ENCODE peak calls at places on chromosomes 7 and 10, in five cellular contexts. One of them, this sample, is unnamed.

GRCh38 chr7:140923358-140924006 is 1.2 kb downstream of the BRAF start:
- DNase-seq in K562: peak
- DNase-seq in H1: no peak
- DNase-seq in SK-N-SH: peak
- DNase-seq in GM12878: no peak
- DNase-seq in this sample: no peak

GRCh38 chr7:132480534-132480933 is 95.7 kb downstream of the PLXNA4 start:
- DNase-seq in K562: no peak
- DNase-seq in H1: no peak
- DNase-seq in SK-N-SH: no peak
- DNase-seq in GM12878: no peak
- DNase-seq in this sample: no peak

GRCh38 chr10:96370575-96371157 is 11.9 kb upstream of the OPALIN start:
- DNase-seq in K562: peak
- DNase-seq in H1: peak
- DNase-seq in SK-N-SH: peak
- DNase-seq in GM12878: no peak
- DNase-seq in this sample: peak

GRCh38 chr7:2142386-2142785 is 90.4 kb downstream of the MAD1L1 start:
- DNase-seq in K562: no peak
- DNase-seq in H1: no peak
- DNase-seq in SK-N-SH: no peak
- DNase-seq in GM12878: no peak
- DNase-seq in this sample: no peak

GRCh38 chr7:138691166-138691565 is 10.0 kb downstream of the SVOPL start:
- DNase-seq in K562: no peak
- DNase-seq in H1: no peak
- DNase-seq in SK-N-SH: no peak
- DNase-seq in GM12878: no peak
- DNase-seq in this sample: no peak

GRCh38 chr7:106538638-106539037 is 122.3 kb downstream of the CCDC71L start:
- DNase-seq in K562: no peak
- DNase-seq in H1: no peak
- DNase-seq in SK-N-SH: no peak
- DNase-seq in GM12878: no peak
- DNase-seq in this sample: no peak

GRCh38 chr7:75650062-75650461 is 88.7 kb downstream of the HIP1 start:
- DNase-seq in K562: peak
- DNase-seq in H1: peak
- DNase-seq in SK-N-SH: no peak
- DNase-seq in GM12878: no peak
- DNase-seq in this sample: no peak

GRCh38 chr7:121084256-121084655 is 95.7 kb downstream of the CPED1 start:
- DNase-seq in K562: no peak
- DNase-seq in H1: no peak
- DNase-seq in SK-N-SH: no peak
- DNase-seq in GM12878: no peak
- DNase-seq in this sample: no peak

GRCh38 chr7:101927389-101928306 is 110.2 kb downstream of the CUX1 start:
- DNase-seq in K562: no peak
- DNase-seq in H1: no peak
- DNase-seq in SK-N-SH: no peak
- DNase-seq in GM12878: no peak
- DNase-seq in this sample: no peak

GRCh38 chr7:17090751-17091150 is 207.7 kb upstream of the AHR start:
- DNase-seq in K562: no peak
- DNase-seq in H1: no peak
- DNase-seq in SK-N-SH: no peak
- DNase-seq in GM12878: no peak
- DNase-seq in this sample: no peak

GRCh38 chr7:133582766-133583523 is 330.1 kb downstream of the EXOC4 start:
- DNase-seq in K562: no peak
- DNase-seq in H1: no peak
- DNase-seq in SK-N-SH: no peak
- DNase-seq in GM12878: no peak
- DNase-seq in this sample: no peak

GRCh38 chr7:111459757-111460280 is 102.5 kb downstream of the IMMP2L start:
- DNase-seq in K562: peak
- DNase-seq in H1: no peak
- DNase-seq in SK-N-SH: no peak
- DNase-seq in GM12878: no peak
- DNase-seq in this sample: no peak

GRCh38 chr10:89861584-89862287 is 160.3 kb downstream of the KIF20B start:
- DNase-seq in K562: no peak
- DNase-seq in H1: no peak
- DNase-seq in SK-N-SH: no peak
- DNase-seq in GM12878: no peak
- DNase-seq in this sample: peak

GRCh38 chr7:15167912-15168311 is 265.4 kb upstream of the DGKB start:
- DNase-seq in K562: no peak
- DNase-seq in H1: no peak
- DNase-seq in SK-N-SH: no peak
- DNase-seq in GM12878: no peak
- DNase-seq in this sample: no peak

GRCh38 chr10:96456296-96456840 is 57.4 kb downstream of the TLL2 start:
- DNase-seq in K562: no peak
- DNase-seq in H1: no peak
- DNase-seq in SK-N-SH: no peak
- DNase-seq in GM12878: no peak
- DNase-seq in this sample: no peak

GRCh38 chr10:128137877-128138276 is 11.7 kb upstream of the MKI67 start:
- DNase-seq in K562: no peak
- DNase-seq in H1: no peak
- DNase-seq in SK-N-SH: no peak
- DNase-seq in GM12878: no peak
- DNase-seq in this sample: no peak

GRCh38 chr10:131897297-131897899 is 3.4 kb upstream of the PPP2R2D start:
- DNase-seq in K562: peak
- DNase-seq in H1: no peak
- DNase-seq in SK-N-SH: no peak
- DNase-seq in GM12878: no peak
- DNase-seq in this sample: peak

GRCh38 chr7:32039000-32039756 is 31.0 kb downstream of the PDE1C start:
- DNase-seq in K562: no peak
- DNase-seq in H1: no peak
- DNase-seq in SK-N-SH: no peak
- DNase-seq in GM12878: no peak
- DNase-seq in this sample: peak

GRCh38 chr10:44463511-44464121 is 78.7 kb upstream of the CXCL12 start:
- DNase-seq in K562: no peak
- DNase-seq in H1: no peak
- DNase-seq in SK-N-SH: no peak
- DNase-seq in GM12878: no peak
- DNase-seq in this sample: no peak
- TF ChIP-seq GABPA in K562: no peak
- TF ChIP-seq GABPA in H1: no peak
- TF ChIP-seq GABPA in SK-N-SH: no peak
- TF ChIP-seq GABPA in GM12878: no peak
- TF ChIP-seq GABPA in this sample: no peak

DNA sequence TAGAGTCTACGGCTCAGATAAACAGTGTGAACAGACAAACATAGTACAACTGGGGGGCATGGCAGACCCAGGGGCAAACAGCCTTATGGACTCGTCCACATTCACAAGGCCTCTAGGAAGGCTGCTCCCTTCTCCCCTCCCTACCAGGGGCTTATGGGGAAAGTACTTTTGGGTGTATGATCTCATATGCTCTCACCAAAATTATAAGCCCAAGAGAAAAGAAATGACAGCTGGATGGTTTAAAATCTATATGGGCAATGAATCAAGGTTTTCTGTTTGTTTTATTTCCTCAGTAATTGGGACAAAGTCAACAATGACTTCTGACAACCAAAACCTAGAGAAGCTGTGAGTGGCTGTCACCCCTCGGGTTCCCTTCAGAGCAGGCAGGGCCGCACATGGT is 144.4 kb downstream of the PKD1L1 start:
- DNase-seq in K562: no peak
- DNase-seq in H1: no peak
- DNase-seq in SK-N-SH: no peak
- DNase-seq in GM12878: no peak
- DNase-seq in this sample: no peak
- TF ChIP-seq GABPA in K562: no peak
- TF ChIP-seq GABPA in H1: no peak
- TF ChIP-seq GABPA in SK-N-SH: no peak
- TF ChIP-seq GABPA in GM12878: no peak
- TF ChIP-seq GABPA in this sample: no peak

GRCh38 chr7:114484226-114484625 is 69.6 kb downstream of the FOXP2 start:
- DNase-seq in K562: no peak
- DNase-seq in H1: no peak
- DNase-seq in SK-N-SH: no peak
- DNase-seq in GM12878: no peak
- DNase-seq in this sample: no peak

GRCh38 chr7:114478384-114478783 is 63.8 kb downstream of the FOXP2 start:
- DNase-seq in K562: no peak
- DNase-seq in H1: no peak
- DNase-seq in SK-N-SH: no peak
- DNase-seq in GM12878: no peak
- DNase-seq in this sample: no peak

GRCh38 chr7:114487174-114487573 is 72.6 kb downstream of the FOXP2 start:
- DNase-seq in K562: no peak
- DNase-seq in H1: no peak
- DNase-seq in SK-N-SH: no peak
- DNase-seq in GM12878: no peak
- DNase-seq in this sample: no peak

GRCh38 chr7:114481995-114482394 is 67.4 kb downstream of the FOXP2 start:
- DNase-seq in K562: no peak
- DNase-seq in H1: no peak
- DNase-seq in SK-N-SH: no peak
- DNase-seq in GM12878: no peak
- DNase-seq in this sample: no peak
- TF ChIP-seq GABPA in K562: no peak
- TF ChIP-seq GABPA in H1: no peak
- TF ChIP-seq GABPA in SK-N-SH: no peak
- TF ChIP-seq GABPA in GM12878: no peak
- TF ChIP-seq GABPA in this sample: no peak

GRCh38 chr10:11906714-11907113 is 83.6 kb downstream of the PROSER2 start:
- DNase-seq in K562: no peak
- DNase-seq in H1: no peak
- DNase-seq in SK-N-SH: no peak
- DNase-seq in GM12878: no peak
- DNase-seq in this sample: peak

GRCh38 chr10:11908991-11909390 is 85.8 kb downstream of the PROSER2 start:
- DNase-seq in K562: no peak
- DNase-seq in H1: no peak
- DNase-seq in SK-N-SH: no peak
- DNase-seq in GM12878: no peak
- DNase-seq in this sample: no peak

GRCh38 chr10:11908536-11908935 is 85.4 kb downstream of the PROSER2 start:
- DNase-seq in K562: no peak
- DNase-seq in H1: no peak
- DNase-seq in SK-N-SH: no peak
- DNase-seq in GM12878: no peak
- DNase-seq in this sample: no peak

GRCh38 chr10:11909618-11910017 is 86.5 kb downstream of the PROSER2 start:
- DNase-seq in K562: no peak
- DNase-seq in H1: no peak
- DNase-seq in SK-N-SH: no peak
- DNase-seq in GM12878: no peak
- DNase-seq in this sample: no peak

GRCh38 chr10:11907914-11908313 is 84.8 kb downstream of the PROSER2 start:
- DNase-seq in K562: no peak
- DNase-seq in H1: no peak
- DNase-seq in SK-N-SH: no peak
- DNase-seq in GM12878: no peak
- DNase-seq in this sample: no peak
- TF ChIP-seq GABPA in K562: no peak
- TF ChIP-seq GABPA in H1: no peak
- TF ChIP-seq GABPA in SK-N-SH: no peak
- TF ChIP-seq GABPA in GM12878: no peak
- TF ChIP-seq GABPA in this sample: no peak

DNA sequence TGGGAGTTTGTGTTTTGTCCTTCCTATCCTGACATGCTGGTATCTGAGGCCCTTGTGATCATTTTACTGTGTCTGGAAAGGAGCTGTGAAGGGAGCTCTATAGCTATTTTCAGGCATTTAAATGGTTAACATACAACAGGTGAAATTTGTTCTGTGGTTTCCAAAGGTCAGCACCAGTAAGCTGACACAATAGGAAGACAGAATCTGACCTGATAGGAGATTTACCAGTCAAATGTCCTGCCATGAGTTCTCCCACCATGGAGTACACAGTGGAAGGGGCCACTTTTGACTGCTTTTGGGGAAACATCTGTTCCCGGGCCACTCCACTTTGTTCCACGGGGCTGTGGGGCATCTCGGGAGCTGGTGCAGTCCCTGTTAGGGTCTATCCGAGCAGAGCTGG is 17.6 kb downstream of the FKBP6 start:
- DNase-seq in K562: no peak
- DNase-seq in H1: no peak
- DNase-seq in SK-N-SH: no peak
- DNase-seq in GM12878: no peak
- DNase-seq in this sample: no peak
- TF ChIP-seq GABPA in K562: no peak
- TF ChIP-seq GABPA in H1: no peak
- TF ChIP-seq GABPA in SK-N-SH: no peak
- TF ChIP-seq GABPA in GM12878: no peak
- TF ChIP-seq GABPA in this sample: no peak

DNA sequence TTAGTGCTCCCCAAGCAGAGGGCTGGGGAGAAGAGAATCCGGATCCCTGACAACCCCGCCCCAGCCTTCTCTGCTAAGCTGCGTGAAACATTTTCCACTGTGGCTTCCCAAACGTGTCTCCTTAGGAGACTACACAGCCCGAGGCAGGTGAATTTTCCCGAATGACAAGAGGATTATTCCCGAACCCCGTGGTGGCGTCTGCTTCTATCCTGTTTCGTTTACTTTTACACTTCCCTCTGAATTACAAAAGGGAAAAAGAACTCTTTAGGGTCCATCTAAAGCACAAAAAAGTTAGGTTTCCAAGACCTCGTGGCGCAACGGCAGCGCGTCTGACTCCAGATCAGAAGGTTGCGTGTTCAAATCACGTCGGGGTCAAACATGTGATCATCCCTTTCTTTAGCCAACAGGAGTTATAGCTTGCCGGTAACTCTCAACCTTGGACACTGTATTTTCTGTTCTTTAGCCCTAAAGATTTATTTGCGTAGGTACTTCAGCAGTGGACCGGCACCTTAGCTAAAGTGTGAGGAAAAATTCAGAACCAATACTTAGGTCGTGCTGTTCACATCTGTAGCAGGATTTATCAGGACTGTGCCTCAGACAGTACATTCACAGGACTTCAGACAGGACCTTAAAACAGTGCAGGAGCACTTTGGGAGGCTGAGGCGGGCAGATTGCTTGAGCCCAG is 3.2 kb upstream of the ZNF789 start:
- DNase-seq in K562: no peak
- DNase-seq in H1: no peak
- DNase-seq in SK-N-SH: no peak
- DNase-seq in GM12878: no peak
- DNase-seq in this sample: no peak
- TF ChIP-seq GABPA in K562: no peak
- TF ChIP-seq GABPA in H1: no peak
- TF ChIP-seq GABPA in SK-N-SH: no peak
- TF ChIP-seq GABPA in GM12878: no peak
- TF ChIP-seq GABPA in this sample: no peak

This sample was measured in HL-60.